ENCODE peak calls at places on chromosomes 6 and 20, in six cellular contexts. R is left lung, M is HCT116, E is fibroblast of lung, F is heart left ventricle, K is cardiac muscle cell. O is an unnamed sample. For H3K27me3, the result is how much of the 10 kb centered on the place peaks cover.

GRCh38 chr6:1686117-1687098 is 76.7 kb downstream of the FOXC1 start:
- DNase-seq in R (no peak), M (no peak), E (peak), F (peak), K (peak), O (no peak)

GRCh38 chr6:144294016-144294415 is 8.9 kb downstream of the UTRN start:
- DNase-seq in R (no peak), M (no peak), E (peak), F (no peak), K (peak), O (no peak)

GRCh38 chr20:48594533-48594932 is 233.3 kb downstream of the PREX1 start:
- DNase-seq in R (no peak), M (no peak), E (no peak), F (no peak), K (no peak), O (no peak)

GRCh38 chr6:79307321-79308036 is 73.0 kb upstream of the HMGN3 start:
- DNase-seq in R (no peak), M (no peak), E (no peak), F (no peak), K (no peak), O (no peak)

GRCh38 chr6:144215402-144215931 is 65.2 kb downstream of the STX11 start:
- DNase-seq in R (peak), M (no peak), E (peak), F (peak), K (peak), O (no peak)

GRCh38 chr6:47655719-47656595 is 42.4 kb upstream of the ADGRF4 start:
- DNase-seq in R (peak), M (peak), E (peak), F (peak), K (peak), O (peak)

GRCh38 chr6:142537612-142538478 is 236.0 kb downstream of the ADGRG6 start:
- DNase-seq in R (no peak), M (peak), E (peak), F (no peak), K (peak), O (no peak)

GRCh38 chr20:53865905-53866786 is 204.2 kb downstream of the BCAS1 start:
- DNase-seq in R (no peak), M (no peak), E (peak), F (peak), K (peak), O (no peak)

GRCh38 chr6:15148356-15149058 is 97.4 kb upstream of the JARID2 start:
- DNase-seq in R (no peak), M (no peak), E (peak), F (no peak), K (peak), O (no peak)

GRCh38 chr20:13755809-13756208 is 28.9 kb downstream of the ESF1 start:
- DNase-seq in R (no peak), M (no peak), E (peak), F (no peak), K (peak), O (no peak)

GRCh38 chr6:33878541-33878940 is 74.7 kb upstream of the MLN start:
- DNase-seq in R (peak), M (no peak), E (no peak), F (no peak), K (no peak), O (no peak)
- H3K27me3 ChIP-seq in R (under half), M (under half), E (under half), F (under half), K (under half), O (under half)

GRCh38 chr6:8238772-8239683 is 136.7 kb upstream of the EEF1E1 start:
- DNase-seq in R (no peak), M (no peak), E (no peak), F (no peak), K (no peak), O (no peak)
- H3K27me3 ChIP-seq in R (under half), M (under half), E (under half), F (under half), K (under half), O (under half)

DNA sequence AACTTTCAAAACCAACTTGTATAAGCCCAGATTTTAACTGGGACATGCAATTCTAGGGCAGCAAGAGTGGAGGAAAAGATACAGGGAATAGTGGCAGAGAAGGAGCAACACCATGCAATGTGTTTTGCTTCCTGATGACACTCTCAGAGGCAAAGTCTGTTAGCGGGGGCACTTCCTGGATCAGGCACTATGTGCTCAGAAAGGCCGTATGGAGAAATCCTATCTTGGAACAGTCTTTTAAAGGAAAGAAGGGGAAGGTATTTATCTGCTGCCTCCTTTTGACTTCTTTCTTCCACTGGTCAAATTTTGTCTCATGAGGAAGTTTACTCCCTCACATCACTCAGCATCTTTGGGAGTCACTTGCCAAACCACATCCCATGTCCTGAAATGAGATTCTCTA is 91.6 kb upstream of the ELOVL5 start:
- DNase-seq in R (no peak), M (no peak), E (peak), F (no peak), K (peak), O (no peak)
- H3K27me3 ChIP-seq in R (under half), M (under half), E (under half), F (under half), K (under half), O (under half)

GRCh38 chr6:133854633-133855598 is 34.0 kb upstream of the TCF21 start:
- DNase-seq in R (peak), M (no peak), E (no peak), F (no peak), K (no peak), O (no peak)

GRCh38 chr6:133855994-133856393 is 32.9 kb upstream of the TCF21 start:
- DNase-seq in R (no peak), M (no peak), E (no peak), F (no peak), K (no peak), O (no peak)

GRCh38 chr6:133855599-133855972 is 33.3 kb upstream of the TCF21 start:
- DNase-seq in R (no peak), M (no peak), E (no peak), F (no peak), K (no peak), O (no peak)

GRCh38 chr6:133856911-133857310 is 32.0 kb upstream of the TCF21 start:
- DNase-seq in R (no peak), M (no peak), E (no peak), F (no peak), K (no peak), O (no peak)

DNA sequence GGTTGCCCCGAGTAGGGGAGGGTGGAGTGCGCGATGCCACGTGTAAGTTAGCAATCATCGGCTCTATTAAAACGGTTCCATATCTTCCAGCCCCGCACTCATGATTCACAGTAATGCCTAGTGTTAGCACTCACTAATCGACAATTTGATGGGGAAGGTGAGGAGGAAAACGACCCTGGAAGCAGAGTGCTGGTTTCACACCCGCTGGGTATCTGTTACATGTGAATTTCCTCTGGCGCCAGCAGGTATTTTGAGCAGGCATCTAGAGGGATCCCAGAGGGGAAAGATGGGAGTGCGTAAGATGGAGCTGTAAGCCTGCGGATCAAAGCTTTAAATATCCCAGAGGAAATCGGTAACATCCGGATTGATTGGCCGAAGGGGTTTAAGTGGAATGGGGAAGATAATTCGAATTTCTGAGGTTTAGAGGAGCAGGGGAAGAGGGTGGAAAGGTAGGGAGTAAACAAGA is 34.7 kb upstream of the TCF21 start:
- DNase-seq in R (no peak), M (no peak), E (no peak), F (no peak), K (no peak), O (no peak)
- H3K27me3 ChIP-seq in R (under half), M (under half), E (under half), F (half or more), K (under half), O (under half)

DNA sequence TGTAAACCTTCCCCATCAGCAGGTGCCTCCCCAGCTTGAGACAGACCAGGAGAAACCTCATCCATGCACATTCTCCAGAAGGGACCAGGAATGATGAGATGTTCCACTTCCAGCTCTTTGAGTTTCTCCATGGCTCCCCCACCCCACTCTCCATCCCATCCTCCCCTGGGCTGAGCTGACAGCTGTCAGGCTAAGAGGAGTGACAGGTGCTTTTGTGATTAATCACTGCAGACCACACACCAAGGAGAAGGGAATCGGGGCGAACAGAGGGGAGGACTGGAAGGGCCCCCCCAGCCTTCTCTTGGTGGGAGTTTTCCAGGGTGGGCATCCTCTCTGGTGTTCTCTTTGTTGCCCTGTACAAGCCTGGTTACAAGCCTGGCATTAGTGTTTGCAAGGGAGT is 56.1 kb upstream of the ZFAND3 start:
- DNase-seq in R (no peak), M (no peak), E (no peak), F (no peak), K (no peak), O (no peak)
- H3K27me3 ChIP-seq in R (under half), M (under half), E (under half), F (under half), K (half or more), O (under half)

O was measured in gastrocnemius medialis.